ENCODE peak calls at places on chromosomes 12 and 14, in seven cellular contexts. T is upper lobe of left lung, O is A549, E is K562, Y is sigmoid colon, A is stomach, B is transverse colon. Q is an unnamed sample.

GRCh38 chr14:22088614-22089359 is 415.2 kb upstream of the OR4E1 start:
- DNase-seq in T (no peak), O (no peak), E (no peak), Y (no peak), A (no peak), B (no peak), Q (no peak)

GRCh38 chr12:68290126-68290525 is 36.7 kb upstream of the IL22 start:
- DNase-seq in T (no peak), O (no peak), E (no peak), Y (no peak), A (no peak), B (no peak), Q (no peak)

GRCh38 chr12:75779891-75780501 is 251.6 kb downstream of the PHLDA1 start:
- DNase-seq in T (no peak), O (no peak), E (no peak), Y (no peak), A (no peak), B (no peak), Q (no peak)

GRCh38 chr12:92295523-92295922 is 149.9 kb upstream of the BTG1 start:
- DNase-seq in T (no peak), O (peak), E (no peak), Y (no peak), A (no peak), B (no peak), Q (no peak)

GRCh38 chr12:131221061-131221945 is 267.6 kb downstream of the ADGRD1 start:
- DNase-seq in T (peak), O (no peak), E (no peak), Y (no peak), A (no peak), B (no peak), Q (no peak)

GRCh38 chr12:97758102-97758501 is 295.5 kb downstream of the RMST start:
- DNase-seq in T (no peak), O (no peak), E (no peak), Y (no peak), A (no peak), B (no peak), Q (no peak)

GRCh38 chr12:125271850-125272249 is 206.6 kb downstream of the AACS start:
- DNase-seq in T (no peak), O (no peak), E (no peak), Y (no peak), A (no peak), B (no peak), Q (no peak)

GRCh38 chr12:52010152-52010622 is 3.4 kb downstream of the TAMALIN start:
- DNase-seq in T (peak), O (no peak), E (peak), Y (peak), A (peak), B (peak), Q (peak)

GRCh38 chr14:26370118-26370517 is 227.7 kb downstream of the NOVA1 start:
- DNase-seq in T (no peak), O (no peak), E (no peak), Y (no peak), A (no peak), B (no peak), Q (no peak)

GRCh38 chr14:99270491-99271287 is 1.3 kb downstream of the BCL11B start:
- DNase-seq in T (peak), O (no peak), E (no peak), Y (no peak), A (no peak), B (no peak), Q (no peak)

GRCh38 chr12:62191747-62192485 is 68.3 kb upstream of the USP15 start:
- DNase-seq in T (peak), O (peak), E (no peak), Y (peak), A (no peak), B (no peak), Q (peak)

GRCh38 chr12:53660064-53660463 is 15.8 kb downstream of the ATP5MC2 start:
- DNase-seq in T (no peak), O (no peak), E (peak), Y (no peak), A (no peak), B (peak), Q (peak)

GRCh38 chr14:22884721-22885523 is 1.9 kb downstream of the REM2 start:
- DNase-seq in T (no peak), O (no peak), E (no peak), Y (no peak), A (no peak), B (no peak), Q (no peak)

GRCh38 chr14:90883782-90884181 is 67.6 kb upstream of the TTC7B start:
- DNase-seq in T (no peak), O (peak), E (no peak), Y (no peak), A (no peak), B (no peak), Q (no peak)

GRCh38 chr14:100692859-100693558 is 33.7 kb upstream of the DLK1 start:
- DNase-seq in T (peak), O (peak), E (no peak), Y (no peak), A (no peak), B (no peak), Q (no peak)
- TF ChIP-seq POLR2A in T (no peak), O (peak), E (no peak), Y (no peak), A (no peak), B (no peak), Q (no peak)

GRCh38 chr14:24430682-24431568 is 1.2 kb downstream of the KHNYN start:
- DNase-seq in T (peak), O (no peak), E (peak), Y (no peak), A (peak), B (no peak), Q (peak)

GRCh38 chr14:24430143-24430681 is 458 bp downstream of the KHNYN start:
- DNase-seq in T (peak), O (peak), E (no peak), Y (peak), A (peak), B (peak), Q (peak)

GRCh38 chr14:24427537-24428508 is 1.6 kb downstream of the CBLN3 start:
- DNase-seq in T (peak), O (no peak), E (no peak), Y (no peak), A (no peak), B (no peak), Q (peak)

GRCh38 chr14:24428628-24429394 is 657 bp downstream of the CBLN3 start:
- DNase-seq in T (peak), O (no peak), E (no peak), Y (no peak), A (peak), B (no peak), Q (peak)

DNA sequence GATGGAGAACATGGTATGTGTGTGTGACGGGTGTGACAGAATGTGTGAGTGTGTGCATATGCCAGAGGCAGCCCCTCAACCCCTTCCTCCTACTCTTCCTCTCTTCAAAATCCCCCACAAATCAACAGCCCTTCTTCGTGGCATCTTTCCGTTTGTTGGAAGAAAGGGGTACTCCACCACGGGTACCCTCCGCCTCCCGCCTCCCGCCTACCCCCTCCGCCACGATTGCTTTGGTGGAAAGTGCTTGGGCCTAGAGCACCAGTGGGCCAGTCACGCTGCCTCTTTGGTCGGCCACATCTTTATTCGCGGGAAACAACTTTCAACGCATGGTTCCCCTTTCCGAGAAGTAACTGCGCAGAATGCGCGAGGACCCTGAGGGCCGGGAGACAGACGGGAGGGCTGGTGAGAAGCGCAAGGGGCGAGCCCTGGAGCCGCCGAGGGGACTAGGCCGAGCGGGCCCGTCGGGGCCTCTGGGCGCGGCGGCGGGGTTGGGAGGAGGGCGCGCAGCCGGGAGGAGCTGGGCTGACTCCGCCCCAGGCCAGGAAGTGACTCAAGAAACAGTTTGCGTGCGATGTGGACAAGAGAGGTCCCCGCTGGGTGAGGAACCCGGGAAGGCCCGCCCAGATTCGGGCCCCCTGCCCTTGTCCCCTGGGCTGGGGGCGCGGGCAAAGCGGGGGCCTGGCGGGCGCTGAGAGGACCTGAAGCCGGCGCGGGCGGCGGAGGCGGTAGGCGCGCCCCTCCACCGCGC is at the start of the genes CBLN3 and KHNYN:
- DNase-seq in T (peak), O (peak), E (peak), Y (peak), A (peak), B (peak), Q (peak)
- TF ChIP-seq CTCF in T (no peak), O (no peak), E (no peak), Y (no peak), A (no peak), B (no peak), Q (peak)

GRCh38 chr12:120236124-120236398 is 29.5 kb downstream of the PXN start:
- DNase-seq in T (no peak), O (no peak), E (no peak), Y (no peak), A (no peak), B (no peak), Q (no peak)

GRCh38 chr12:120231316-120232011 is 30.6 kb upstream of the RPLP0 start:
- DNase-seq in T (no peak), O (peak), E (peak), Y (peak), A (peak), B (peak), Q (no peak)

GRCh38 chr12:120238224-120238616 is 27.3 kb downstream of the PXN start:
- DNase-seq in T (no peak), O (no peak), E (no peak), Y (peak), A (no peak), B (no peak), Q (no peak)

GRCh38 chr12:120235369-120236123 is 30.0 kb downstream of the PXN start:
- DNase-seq in T (no peak), O (peak), E (no peak), Y (no peak), A (no peak), B (no peak), Q (no peak)

GRCh38 chr12:120234643-120235368 is 30.7 kb downstream of the PXN start:
- DNase-seq in T (peak), O (peak), E (peak), Y (peak), A (peak), B (peak), Q (peak)
- TF ChIP-seq EP300 in T (no peak), O (peak), E (peak), Y (peak), A (no peak), B (no peak), Q (no peak)

DNA sequence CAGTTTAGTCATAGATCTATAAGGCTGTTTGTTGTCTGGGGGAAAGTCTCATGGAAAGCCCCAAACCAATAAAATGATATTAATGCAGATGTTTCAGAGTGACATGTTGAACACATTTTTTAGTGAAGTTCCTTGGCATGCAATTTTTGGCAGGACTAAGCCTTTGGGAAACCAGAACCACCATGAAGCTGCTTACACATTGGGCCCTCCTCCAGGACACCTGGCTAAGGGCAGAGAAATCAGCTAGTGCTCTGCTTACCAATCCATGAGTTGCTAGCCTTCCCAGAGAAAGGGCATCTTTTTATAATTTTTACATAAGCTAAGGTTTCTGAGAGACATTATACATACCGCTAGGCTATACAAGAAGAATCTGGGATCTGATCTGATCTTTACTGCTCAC is 101.4 kb upstream of the PCED1B start:
- DNase-seq in T (no peak), O (no peak), E (no peak), Y (no peak), A (no peak), B (no peak), Q (no peak)
- TF ChIP-seq POLR2A in T (no peak), O (no peak), E (no peak), Y (no peak), A (no peak), B (no peak), Q (no peak)

GRCh38 chr12:45183263-45183662 is 32.6 kb upstream of the ANO6 start:
- DNase-seq in T (no peak), O (peak), E (no peak), Y (no peak), A (no peak), B (no peak), Q (no peak)
- TF ChIP-seq CTCF in T (peak), O (peak), E (no peak), Y (no peak), A (no peak), B (peak), Q (no peak)

DNA sequence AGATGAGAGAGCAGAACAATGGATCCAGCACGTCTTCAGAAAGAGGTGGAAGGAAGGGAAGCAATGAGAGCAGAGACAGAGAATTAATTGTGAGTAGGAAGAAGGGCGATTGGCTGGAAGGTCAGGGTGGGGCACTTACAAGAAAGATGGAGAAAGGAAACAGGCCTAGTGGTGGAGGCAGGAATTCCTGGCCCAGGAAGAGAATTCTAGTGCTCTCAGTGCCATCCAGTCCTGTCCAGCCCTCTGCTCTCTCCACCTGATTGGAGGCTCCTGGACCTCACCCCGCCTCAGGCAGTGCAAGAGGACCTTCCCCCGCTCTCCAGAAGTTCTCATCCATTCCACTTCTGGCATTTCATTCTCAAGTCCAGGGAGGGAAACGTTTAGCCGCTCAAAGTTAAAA is 43.0 kb downstream of the NGB start:
- DNase-seq in T (no peak), O (no peak), E (peak), Y (no peak), A (no peak), B (no peak), Q (no peak)
- TF ChIP-seq EP300 in T (no peak), O (no peak), E (no peak), Y (no peak), A (no peak), B (no peak), Q (no peak)

DNA sequence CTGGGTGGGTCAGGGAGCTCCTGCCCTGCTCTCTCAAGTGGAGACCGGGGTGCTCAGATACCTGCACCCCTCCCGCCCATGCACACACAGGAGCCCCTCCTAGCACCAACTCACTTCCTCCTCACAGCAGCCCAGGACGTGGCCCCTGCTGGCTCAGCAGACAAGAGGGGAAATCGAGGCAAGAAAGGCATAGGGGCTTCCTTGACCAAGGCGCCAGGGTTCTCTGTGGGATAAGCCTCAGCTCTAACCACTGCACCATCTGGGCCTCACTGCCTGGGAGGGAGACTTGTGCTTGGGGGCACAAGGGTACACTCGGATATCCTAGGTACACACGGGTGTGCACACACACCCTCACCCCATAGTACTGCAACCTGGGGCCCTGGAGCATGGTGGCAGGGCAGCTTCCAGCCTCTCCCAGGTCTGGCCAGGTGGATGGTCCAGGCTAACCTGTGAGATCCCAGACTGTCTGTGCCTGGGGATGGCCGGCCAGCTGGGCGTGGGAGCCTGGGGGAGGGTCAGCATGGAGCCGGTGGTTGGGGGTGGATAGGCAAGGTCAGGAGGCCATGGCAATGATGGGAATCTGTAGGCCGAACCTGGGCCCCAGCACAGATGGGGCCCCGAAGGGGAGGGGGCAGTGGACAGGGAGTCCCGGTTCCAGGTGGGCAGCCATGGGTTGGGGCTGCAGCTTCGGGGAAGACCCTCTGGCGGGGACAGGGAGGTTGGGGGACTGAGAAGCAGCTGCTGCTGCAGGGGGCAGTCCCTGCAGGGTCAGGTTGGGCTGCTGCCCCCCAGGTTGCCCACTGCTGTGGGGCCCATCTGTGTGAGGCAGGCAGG is 312.4 kb downstream of the TMEM121 start:
- DNase-seq in T (peak), O (no peak), E (no peak), Y (peak), A (no peak), B (no peak), Q (no peak)
- TF ChIP-seq POLR2A in T (no peak), O (no peak), E (no peak), Y (no peak), A (no peak), B (no peak), Q (no peak)

DNA sequence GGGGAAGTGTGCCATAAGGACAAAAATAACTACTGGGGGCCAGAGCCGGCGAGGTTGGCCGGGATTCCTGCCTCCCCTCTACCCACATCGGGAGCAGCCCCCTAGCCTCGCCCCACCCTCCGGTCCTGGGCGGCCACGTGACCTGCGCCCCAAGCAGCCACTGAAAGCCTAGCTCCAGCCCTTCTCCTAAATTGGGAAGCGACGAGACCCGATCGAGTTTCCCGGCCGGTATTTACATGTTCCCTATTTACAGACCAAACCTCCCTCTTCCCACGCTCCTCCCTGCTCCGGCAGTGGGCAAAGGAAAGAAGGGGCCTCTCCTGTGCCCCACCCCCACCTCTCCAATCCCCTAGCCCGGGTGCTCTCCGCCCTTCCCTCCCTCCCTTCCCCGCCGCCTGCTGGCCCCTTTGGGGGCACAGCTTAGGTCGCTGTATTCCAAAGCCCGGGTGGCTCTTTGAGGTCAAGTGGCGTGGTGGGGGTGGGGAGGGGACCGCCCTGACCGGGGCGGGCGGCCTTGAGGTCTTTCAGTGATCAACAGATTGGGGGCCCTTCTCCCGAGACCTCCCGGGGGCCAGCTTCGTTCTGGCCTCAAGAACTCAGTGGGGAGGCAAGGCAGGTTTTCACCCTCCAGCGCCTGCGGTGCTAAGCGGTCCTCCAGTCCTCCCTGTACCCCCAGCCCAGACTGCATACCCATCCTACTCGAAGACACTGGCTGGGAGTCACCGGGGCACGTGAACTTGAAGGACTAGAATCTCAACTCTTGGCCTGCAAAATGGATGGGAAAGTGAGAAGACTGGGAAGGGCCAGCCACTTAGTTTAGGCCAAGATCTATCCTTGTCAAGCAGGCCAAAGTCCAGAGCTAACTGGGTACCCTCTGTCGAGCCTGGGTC is 6.3 kb upstream of the CTDSP2 start:
- DNase-seq in T (peak), O (no peak), E (peak), Y (peak), A (no peak), B (peak), Q (peak)
- TF ChIP-seq CTCF in T (no peak), O (no peak), E (peak), Y (peak), A (no peak), B (peak), Q (no peak)

GRCh38 chr12:98893126-98893525 is 248.0 kb downstream of the APAF1 start:
- DNase-seq in T (no peak), O (no peak), E (no peak), Y (no peak), A (no peak), B (no peak), Q (no peak)

GRCh38 chr12:98893601-98894411 is 248.7 kb downstream of the APAF1 start:
- DNase-seq in T (no peak), O (no peak), E (no peak), Y (no peak), A (no peak), B (no peak), Q (no peak)

GRCh38 chr12:98894412-98895085 is 249.5 kb downstream of the APAF1 start:
- DNase-seq in T (peak), O (no peak), E (no peak), Y (no peak), A (no peak), B (no peak), Q (no peak)

GRCh38 chr12:98896938-98897337 is 251.8 kb downstream of the APAF1 start:
- DNase-seq in T (no peak), O (no peak), E (no peak), Y (no peak), A (no peak), B (no peak), Q (no peak)

GRCh38 chr12:98895086-98895651 is 250.1 kb downstream of the APAF1 start:
- DNase-seq in T (peak), O (no peak), E (no peak), Y (no peak), A (no peak), B (no peak), Q (no peak)
- TF ChIP-seq EP300 in T (no peak), O (no peak), E (no peak), Y (no peak), A (no peak), B (no peak), Q (no peak)

GRCh38 chr14:20683896-20684661 is at the start of gene RNASE4:
- DNase-seq in T (peak), O (peak), E (peak), Y (peak), A (peak), B (peak), Q (peak)
- TF ChIP-seq POLR2A in T (peak), O (peak), E (no peak), Y (peak), A (no peak), B (peak), Q (peak)